ENCODE peak calls at places on chromosome 1, in seven cellular contexts. One of them, this sample, is unnamed.
A peak's percentile ranks its signal among the peaks of the same experiment; 100 is the strongest.

GRCh38 chr1:21624577-21625389 is 44.4 kb downstream of the RAP1GAP start:
- DNase-seq in effector CD8-positive, alpha-beta T cell: no peak
- DNase-seq in activated naive CD8-positive, alpha-beta T cell treated with anti-CD3 and anti-CD28 coated beads for 36 hours: no peak
- DNase-seq in activated CD8-positive, alpha-beta memory T cell treated with anti-CD3 and anti-CD28 coated beads, Interleukin-2, amount 10 ng/mL, durations not matched to agents 7 days and 5 days: no peak
- DNase-seq in fibroblast of lung: no peak
- DNase-seq in HT-29: no peak
- DNase-seq in T-helper 2 cell treated with Interferon-gamma antibody and Interleukin-4, amounts not matched to agents 5 μg/mL and 100 μg/mL, for 36 hours: no peak
- DNase-seq in this sample: no peak

GRCh38 chr1:82273816-82274215 is 473.1 kb downstream of the ADGRL2 start:
- DNase-seq in effector CD8-positive, alpha-beta T cell: no peak
- DNase-seq in activated naive CD8-positive, alpha-beta T cell treated with anti-CD3 and anti-CD28 coated beads for 36 hours: no peak
- DNase-seq in activated CD8-positive, alpha-beta memory T cell treated with anti-CD3 and anti-CD28 coated beads, Interleukin-2, amount 10 ng/mL, durations not matched to agents 7 days and 5 days: no peak
- DNase-seq in fibroblast of lung: no peak
- DNase-seq in HT-29: no peak
- DNase-seq in T-helper 2 cell treated with Interferon-gamma antibody and Interleukin-4, amounts not matched to agents 5 μg/mL and 100 μg/mL, for 36 hours: no peak
- DNase-seq in this sample: no peak

GRCh38 chr1:52842643-52843310 is at the start of gene ZYG11A:
- DNase-seq in effector CD8-positive, alpha-beta T cell: peak; percentile 23
- DNase-seq in activated naive CD8-positive, alpha-beta T cell treated with anti-CD3 and anti-CD28 coated beads for 36 hours: peak; percentile 87
- DNase-seq in activated CD8-positive, alpha-beta memory T cell treated with anti-CD3 and anti-CD28 coated beads, Interleukin-2, amount 10 ng/mL, durations not matched to agents 7 days and 5 days: peak; percentile 83
- DNase-seq in fibroblast of lung: peak; percentile 73
- DNase-seq in HT-29: no peak
- DNase-seq in T-helper 2 cell treated with Interferon-gamma antibody and Interleukin-4, amounts not matched to agents 5 μg/mL and 100 μg/mL, for 36 hours: peak; percentile 83
- DNase-seq in this sample: peak; percentile 80

GRCh38 chr1:185238447-185238846 is 78.6 kb downstream of the IVNS1ABP start:
- DNase-seq in effector CD8-positive, alpha-beta T cell: no peak
- DNase-seq in activated naive CD8-positive, alpha-beta T cell treated with anti-CD3 and anti-CD28 coated beads for 36 hours: no peak
- DNase-seq in activated CD8-positive, alpha-beta memory T cell treated with anti-CD3 and anti-CD28 coated beads, Interleukin-2, amount 10 ng/mL, durations not matched to agents 7 days and 5 days: no peak
- DNase-seq in fibroblast of lung: peak; percentile 54
- DNase-seq in HT-29: peak; percentile 35
- DNase-seq in T-helper 2 cell treated with Interferon-gamma antibody and Interleukin-4, amounts not matched to agents 5 μg/mL and 100 μg/mL, for 36 hours: no peak
- DNase-seq in this sample: no peak

GRCh38 chr1:20366076-20366765 is 75.5 kb downstream of the VWA5B1 start:
- DNase-seq in effector CD8-positive, alpha-beta T cell: no peak
- DNase-seq in activated naive CD8-positive, alpha-beta T cell treated with anti-CD3 and anti-CD28 coated beads for 36 hours: no peak
- DNase-seq in activated CD8-positive, alpha-beta memory T cell treated with anti-CD3 and anti-CD28 coated beads, Interleukin-2, amount 10 ng/mL, durations not matched to agents 7 days and 5 days: no peak
- DNase-seq in fibroblast of lung: peak; percentile 62
- DNase-seq in HT-29: no peak
- DNase-seq in T-helper 2 cell treated with Interferon-gamma antibody and Interleukin-4, amounts not matched to agents 5 μg/mL and 100 μg/mL, for 36 hours: no peak
- DNase-seq in this sample: no peak

GRCh38 chr1:59198565-59198964 is 98.3 kb upstream of the FGGY start:
- DNase-seq in effector CD8-positive, alpha-beta T cell: no peak
- DNase-seq in activated naive CD8-positive, alpha-beta T cell treated with anti-CD3 and anti-CD28 coated beads for 36 hours: no peak
- DNase-seq in activated CD8-positive, alpha-beta memory T cell treated with anti-CD3 and anti-CD28 coated beads, Interleukin-2, amount 10 ng/mL, durations not matched to agents 7 days and 5 days: no peak
- DNase-seq in fibroblast of lung: peak; percentile 33
- DNase-seq in HT-29: no peak
- DNase-seq in T-helper 2 cell treated with Interferon-gamma antibody and Interleukin-4, amounts not matched to agents 5 μg/mL and 100 μg/mL, for 36 hours: no peak
- DNase-seq in this sample: no peak

GRCh38 chr1:175857756-175858155 is 114.4 kb upstream of the TNR start:
- DNase-seq in effector CD8-positive, alpha-beta T cell: no peak
- DNase-seq in activated naive CD8-positive, alpha-beta T cell treated with anti-CD3 and anti-CD28 coated beads for 36 hours: no peak
- DNase-seq in activated CD8-positive, alpha-beta memory T cell treated with anti-CD3 and anti-CD28 coated beads, Interleukin-2, amount 10 ng/mL, durations not matched to agents 7 days and 5 days: no peak
- DNase-seq in fibroblast of lung: no peak
- DNase-seq in HT-29: no peak
- DNase-seq in T-helper 2 cell treated with Interferon-gamma antibody and Interleukin-4, amounts not matched to agents 5 μg/mL and 100 μg/mL, for 36 hours: no peak
- DNase-seq in this sample: no peak

GRCh38 chr1:68211781-68212180 is 20.5 kb downstream of the WLS start:
- DNase-seq in effector CD8-positive, alpha-beta T cell: no peak
- DNase-seq in activated naive CD8-positive, alpha-beta T cell treated with anti-CD3 and anti-CD28 coated beads for 36 hours: no peak
- DNase-seq in activated CD8-positive, alpha-beta memory T cell treated with anti-CD3 and anti-CD28 coated beads, Interleukin-2, amount 10 ng/mL, durations not matched to agents 7 days and 5 days: no peak
- DNase-seq in fibroblast of lung: no peak
- DNase-seq in HT-29: no peak
- DNase-seq in T-helper 2 cell treated with Interferon-gamma antibody and Interleukin-4, amounts not matched to agents 5 μg/mL and 100 μg/mL, for 36 hours: no peak
- DNase-seq in this sample: no peak